ENCODE peak calls at places on chromosomes 12 and 14, in six cellular contexts. W, L, O, F, J and I are unnamed samples.

GRCh38 chr14:46147486-46147885 is 504.1 kb downstream of the RPL10L start:
- DNase-seq in W (no peak), L (no peak), O (no peak), F (no peak), J (no peak), I (no peak)

GRCh38 chr14:81062816-81063215 is 107.4 kb downstream of the TSHR start:
- DNase-seq in W (peak; percentile 1), L (peak; percentile 12), O (peak; percentile 63), F (no peak), J (no peak), I (no peak)

GRCh38 chr14:59187802-59188460 is 536 bp upstream of the DAAM1 start:
- DNase-seq in W (no peak), L (peak; percentile 31), O (peak; percentile 43), F (peak; percentile 33), J (peak; percentile 40), I (no peak)

GRCh38 chr14:89356927-89357326 is 60.1 kb downstream of the FOXN3 start:
- DNase-seq in W (no peak), L (no peak), O (no peak), F (no peak), J (no peak), I (no peak)

GRCh38 chr12:68746572-68747180 is 700 bp downstream of the SLC35E3 start:
- DNase-seq in W (peak; percentile 66), L (peak; percentile 41), O (peak; percentile 19), F (peak; percentile 15), J (peak; percentile 6), I (peak; percentile 82)

GRCh38 chr14:55297611-55298323 is 26.5 kb downstream of the FBXO34 start:
- DNase-seq in W (no peak), L (no peak), O (no peak), F (no peak), J (peak; percentile 7), I (no peak)

GRCh38 chr14:22668863-22669262 is 24.7 kb upstream of the OR6J1 start:
- DNase-seq in W (no peak), L (no peak), O (no peak), F (no peak), J (no peak), I (peak; percentile 44)

GRCh38 chr12:1307796-1308195 is 286.6 kb downstream of the FBXL14 start:
- DNase-seq in W (no peak), L (no peak), O (no peak), F (no peak), J (no peak), I (no peak)

GRCh38 chr12:93530358-93530757 is 42.1 kb upstream of the SOCS2 start:
- DNase-seq in W (peak; percentile 50), L (no peak), O (peak; percentile 12), F (no peak), J (no peak), I (no peak)

GRCh38 chr14:77603654-77604270 is 12.7 kb downstream of the SPTLC2 start:
- DNase-seq in W (no peak), L (no peak), O (no peak), F (no peak), J (no peak), I (peak; percentile 76)

GRCh38 chr14:77593501-77593911 is 22.9 kb downstream of the SPTLC2 start:
- DNase-seq in W (no peak), L (no peak), O (peak; percentile 98), F (no peak), J (no peak), I (peak; percentile 28)

GRCh38 chr12:70351076-70351475 is 15.0 kb upstream of the KCNMB4 start:
- DNase-seq in W (no peak), L (no peak), O (no peak), F (no peak), J (no peak), I (no peak)